ENCODE peak calls at places on chromosomes 16 and 17, in five cellular contexts. H is fibroblast of lung, G is PC-3, J is GM23248, M is mesendoderm. C is an unnamed sample.

GRCh38 chr16:25005445-25006306 is 9.5 kb downstream of the ARHGAP17 start:
- DNase-seq in H (no peak), J (peak; percentile 79), G (peak; percentile 20), M (no peak), C (no peak)

GRCh38 chr17:73519621-73520368 is 124.5 kb downstream of the SDK2 start:
- DNase-seq in M (no peak), J (no peak), H (no peak), G (no peak), C (no peak)

GRCh38 chr17:79812969-79813825 is 16.3 kb upstream of the CBX8 start:
- DNase-seq in H (no peak), J (peak; percentile 52), G (no peak), M (no peak), C (no peak)

GRCh38 chr17:72719582-72720493 is 372.6 kb downstream of the SLC39A11 start:
- DNase-seq in H (peak; percentile 93), G (no peak), J (no peak), M (no peak), C (no peak)

GRCh38 chr17:74452027-74452840 is 14.2 kb upstream of the CD300A start:
- DNase-seq in G (no peak), M (peak; percentile 41), J (peak; percentile 30), H (no peak), C (no peak)

GRCh38 chr16:88619859-88620655 is 18.3 kb upstream of the IL17C start:
- DNase-seq in H (peak; percentile 57), G (no peak), M (no peak), J (no peak), C (no peak)

GRCh38 chr17:27294689-27295630 is 1.0 kb downstream of the WSB1 start:
- DNase-seq in H (peak; percentile 87), J (peak; percentile 94), M (peak; percentile 84), G (peak; percentile 63), C (peak; percentile 84)

GRCh38 chr16:47110939-47111338 is 32.8 kb downstream of the NETO2 start:
- DNase-seq in J (no peak), H (no peak), M (peak; percentile 44), G (peak; percentile 18), C (no peak)

GRCh38 chr16:71467810-71468209 is 5.8 kb upstream of the ZNF23 start:
- DNase-seq in G (peak; percentile 40), H (peak; percentile 31), M (peak; percentile 60), J (peak; percentile 69), C (peak; percentile 16)

GRCh38 chr17:53659181-53659580 is 163.5 kb upstream of the KIF2B start:
- DNase-seq in M (no peak), J (no peak), H (no peak), G (no peak), C (no peak)

GRCh38 chr17:35089846-35090193 is 26.3 kb upstream of the RFFL start:
- DNase-seq in G (peak; percentile 68), J (peak; percentile 62), M (peak; percentile 89), H (peak; percentile 47), C (peak; percentile 54)

GRCh38 chr16:7431723-7432122 is 99.1 kb downstream of the RBFOX1 start:
- DNase-seq in J (no peak), G (no peak), M (peak; percentile 60), H (no peak), C (no peak)

GRCh38 chr16:20382202-20382948 is 22.2 kb downstream of the PDILT start:
- DNase-seq in M (no peak), G (no peak), H (no peak), J (no peak), C (no peak)

GRCh38 chr16:48865511-48865910 is 255.5 kb upstream of the N4BP1 start:
- DNase-seq in J (no peak), G (no peak), H (no peak), M (no peak), C (no peak)

GRCh38 chr17:34740936-34741515 is 161.6 kb downstream of the TMEM132E start:
- DNase-seq in M (no peak), H (no peak), G (no peak), J (no peak), C (no peak)

GRCh38 chr16:75250809-75251279 is 580 bp downstream of the BCAR1 start:
- DNase-seq in M (no peak), J (peak; percentile 86), G (peak; percentile 17), H (no peak), C (no peak)

GRCh38 chr16:75250089-75250808 is 1.2 kb downstream of the BCAR1 start:
- DNase-seq in G (peak; percentile 24), M (no peak), J (peak; percentile 69), H (no peak), C (no peak)

GRCh38 chr16:75248142-75248535 is 3.3 kb downstream of the BCAR1 start:
- DNase-seq in J (no peak), M (no peak), G (no peak), H (no peak), C (no peak)

GRCh38 chr16:75248536-75249380 is 2.7 kb downstream of the BCAR1 start:
- DNase-seq in H (no peak), G (no peak), M (no peak), J (no peak), C (no peak)

DNA sequence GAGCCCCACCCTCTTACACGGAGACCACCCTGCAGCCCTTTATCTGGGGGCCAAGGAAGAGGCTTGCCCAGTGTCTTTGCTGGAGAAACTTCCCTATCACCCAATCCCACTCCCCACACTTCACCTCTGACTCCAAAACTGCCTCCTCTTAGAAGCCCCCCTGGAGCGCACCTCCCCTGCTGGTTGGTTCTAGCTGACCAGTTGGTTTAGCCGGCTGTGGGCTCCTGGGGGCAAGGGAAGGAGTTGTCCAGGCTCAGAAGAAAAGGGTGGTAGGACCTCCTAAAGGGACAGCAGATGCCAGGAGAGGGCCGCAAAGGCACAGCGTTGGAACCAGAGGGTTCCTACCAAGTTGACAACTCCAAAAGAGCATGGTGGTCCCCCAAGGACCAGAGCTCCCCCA is 2.0 kb downstream of the BCAR1 start:
- DNase-seq in J (no peak), H (no peak), G (no peak), M (no peak), C (no peak)
- H3K9ac ChIP-seq in J (peak overlapping the region; percentile 98), H (peak overlapping the region; percentile 92), G (no peak overlapping the region), M (peak overlapping the region; percentile 41), C (peak overlapping the region; percentile 87)

GRCh38 chr16:85600905-85601639 is 12.1 kb upstream of the GSE1 start:
- DNase-seq in M (no peak), J (no peak), G (no peak), H (no peak), C (no peak)
- H3K79me2 ChIP-seq in M (peaks cover 9% of the 10 kb centered on the region), J (peaks cover 95% of the 10 kb centered on the region), G (no peaks in the 10 kb centered on the region), H (no peaks in the 10 kb centered on the region), C (no peaks in the 10 kb centered on the region)

GRCh38 chr17:77302682-77303081 is 161.9 kb downstream of the SEC14L1 start:
- DNase-seq in H (no peak), G (no peak), M (no peak), J (no peak), C (no peak)

GRCh38 chr17:77301694-77302087 is 160.9 kb downstream of the SEC14L1 start:
- DNase-seq in M (no peak), H (no peak), J (no peak), G (no peak), C (no peak)

GRCh38 chr17:77304051-77304745 is 163.4 kb downstream of the SEC14L1 start:
- DNase-seq in M (no peak), J (peak; percentile 71), G (no peak), H (peak; percentile 33), C (no peak)

GRCh38 chr17:77304746-77305473 is 164.1 kb downstream of the SEC14L1 start:
- DNase-seq in M (no peak), J (no peak), G (no peak), H (no peak), C (no peak)

DNA sequence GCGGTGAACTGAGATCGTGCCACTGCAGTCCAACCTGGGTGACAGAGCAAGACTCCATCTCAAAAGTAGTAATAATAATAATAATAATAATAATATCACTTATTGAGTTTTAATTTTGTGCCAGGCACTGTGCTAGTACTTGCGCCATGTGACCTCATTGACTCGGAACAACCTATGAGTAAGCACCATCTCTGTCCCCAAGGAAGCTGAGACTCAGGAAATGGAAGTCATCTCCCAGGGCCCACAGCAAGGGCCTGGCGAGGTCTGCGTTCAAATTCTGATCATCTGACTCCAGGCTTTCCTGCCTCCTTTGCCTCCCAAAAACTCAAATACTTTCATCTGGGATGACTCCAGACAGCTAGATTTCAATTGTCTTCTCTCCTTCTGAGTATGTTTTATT is 162.9 kb downstream of the SEC14L1 start:
- DNase-seq in J (peak; percentile 75), M (no peak), G (no peak), H (peak; percentile 48), C (no peak)
- H3K9ac ChIP-seq in J (peak overlapping the region; percentile 76), M (no peak overlapping the region), G (no peak overlapping the region), H (no peak overlapping the region), C (no peak overlapping the region)

DNA sequence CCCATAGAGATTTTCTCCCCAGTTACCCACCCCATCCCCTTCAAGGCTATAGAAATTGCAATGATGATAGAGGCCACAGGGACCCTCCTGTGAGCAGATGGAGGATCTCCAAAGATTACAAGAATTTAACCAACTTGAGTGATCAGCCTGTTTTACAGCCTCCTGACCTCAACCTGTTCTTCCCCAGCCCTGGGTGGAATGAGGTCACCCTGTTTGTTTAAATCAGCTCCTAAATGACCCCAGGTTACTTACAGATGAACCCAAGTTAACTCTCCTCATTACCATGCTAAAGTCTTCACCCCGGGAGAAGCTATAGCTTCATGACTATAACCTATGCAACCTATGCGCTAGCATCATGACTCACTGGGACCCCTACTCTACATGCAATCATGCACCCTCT is 11.9 kb upstream of the SULT1A1 start:
- DNase-seq in J (no peak), H (no peak), G (no peak), M (peak; percentile 44), C (no peak)
- H3K79me2 ChIP-seq in J (no peaks in the 10 kb centered on the region), H (no peaks in the 10 kb centered on the region), G (no peaks in the 10 kb centered on the region), M (no peaks in the 10 kb centered on the region), C (no peaks in the 10 kb centered on the region)

GRCh38 chr16:66566051-66566901 is at the start of gene CMTM1:
- DNase-seq in M (no peak), G (no peak), H (no peak), J (no peak), C (no peak)
- H3K9ac ChIP-seq in M (no peak within 1 kb of the TSS), G (no peak within 1 kb of the TSS), H (no peak within 1 kb of the TSS), J (no peak within 1 kb of the TSS), C (no peak within 1 kb of the TSS)

C was measured in endothelial cell of umbilical vein.